ENCODE peak calls at places on chromosomes 7 and 10, in seven cellular contexts. One of them, this sample, is unnamed.

GRCh38 chr10:48572414-48572813 is 32.5 kb downstream of the ARHGAP22 start:
- DNase-seq in IMR-90: peak
- DNase-seq in mammary epithelial cell: peak
- DNase-seq in fibroblast of mammary gland: peak
- DNase-seq in astrocyte: peak
- DNase-seq in psoas muscle: no peak
- DNase-seq in AG10803: peak
- DNase-seq in this sample: peak

GRCh38 chr10:31242902-31243301 is 76.1 kb upstream of the ZEB1 start:
- DNase-seq in IMR-90: peak
- DNase-seq in mammary epithelial cell: peak
- DNase-seq in fibroblast of mammary gland: peak
- DNase-seq in astrocyte: peak
- DNase-seq in psoas muscle: peak
- DNase-seq in AG10803: peak
- DNase-seq in this sample: peak

GRCh38 chr10:121927841-121928527 is at the start of gene ATE1:
- DNase-seq in IMR-90: peak
- DNase-seq in mammary epithelial cell: peak
- DNase-seq in fibroblast of mammary gland: peak
- DNase-seq in astrocyte: peak
- DNase-seq in psoas muscle: peak
- DNase-seq in AG10803: peak
- DNase-seq in this sample: peak

GRCh38 chr7:128404826-128405344 is 4.9 kb downstream of the IMPDH1 start:
- DNase-seq in IMR-90: peak
- DNase-seq in mammary epithelial cell: peak
- DNase-seq in fibroblast of mammary gland: peak
- DNase-seq in astrocyte: no peak
- DNase-seq in psoas muscle: no peak
- DNase-seq in AG10803: peak
- DNase-seq in this sample: peak

GRCh38 chr10:70283445-70284399 is at the start of gene NPFFR1:
- DNase-seq in IMR-90: no peak
- DNase-seq in mammary epithelial cell: no peak
- DNase-seq in fibroblast of mammary gland: no peak
- DNase-seq in astrocyte: no peak
- DNase-seq in psoas muscle: no peak
- DNase-seq in AG10803: no peak
- DNase-seq in this sample: no peak

GRCh38 chr10:23399701-23400144 is 39.2 kb upstream of the OTUD1 start:
- DNase-seq in IMR-90: peak
- DNase-seq in mammary epithelial cell: peak
- DNase-seq in fibroblast of mammary gland: peak
- DNase-seq in astrocyte: peak
- DNase-seq in psoas muscle: peak
- DNase-seq in AG10803: peak
- DNase-seq in this sample: peak

GRCh38 chr10:106573106-106573505 is 591.4 kb downstream of the SORCS1 start:
- DNase-seq in IMR-90: peak
- DNase-seq in mammary epithelial cell: peak
- DNase-seq in fibroblast of mammary gland: peak
- DNase-seq in astrocyte: peak
- DNase-seq in psoas muscle: no peak
- DNase-seq in AG10803: peak
- DNase-seq in this sample: peak

GRCh38 chr7:114085313-114085591 is 166.4 kb upstream of the PPP1R3A start:
- DNase-seq in IMR-90: no peak
- DNase-seq in mammary epithelial cell: peak
- DNase-seq in fibroblast of mammary gland: no peak
- DNase-seq in astrocyte: no peak
- DNase-seq in psoas muscle: no peak
- DNase-seq in AG10803: no peak
- DNase-seq in this sample: no peak

GRCh38 chr7:77447616-77448015 is 31.5 kb upstream of the GSAP start:
- DNase-seq in IMR-90: no peak
- DNase-seq in mammary epithelial cell: no peak
- DNase-seq in fibroblast of mammary gland: no peak
- DNase-seq in astrocyte: no peak
- DNase-seq in psoas muscle: no peak
- DNase-seq in AG10803: no peak
- DNase-seq in this sample: no peak

DNA sequence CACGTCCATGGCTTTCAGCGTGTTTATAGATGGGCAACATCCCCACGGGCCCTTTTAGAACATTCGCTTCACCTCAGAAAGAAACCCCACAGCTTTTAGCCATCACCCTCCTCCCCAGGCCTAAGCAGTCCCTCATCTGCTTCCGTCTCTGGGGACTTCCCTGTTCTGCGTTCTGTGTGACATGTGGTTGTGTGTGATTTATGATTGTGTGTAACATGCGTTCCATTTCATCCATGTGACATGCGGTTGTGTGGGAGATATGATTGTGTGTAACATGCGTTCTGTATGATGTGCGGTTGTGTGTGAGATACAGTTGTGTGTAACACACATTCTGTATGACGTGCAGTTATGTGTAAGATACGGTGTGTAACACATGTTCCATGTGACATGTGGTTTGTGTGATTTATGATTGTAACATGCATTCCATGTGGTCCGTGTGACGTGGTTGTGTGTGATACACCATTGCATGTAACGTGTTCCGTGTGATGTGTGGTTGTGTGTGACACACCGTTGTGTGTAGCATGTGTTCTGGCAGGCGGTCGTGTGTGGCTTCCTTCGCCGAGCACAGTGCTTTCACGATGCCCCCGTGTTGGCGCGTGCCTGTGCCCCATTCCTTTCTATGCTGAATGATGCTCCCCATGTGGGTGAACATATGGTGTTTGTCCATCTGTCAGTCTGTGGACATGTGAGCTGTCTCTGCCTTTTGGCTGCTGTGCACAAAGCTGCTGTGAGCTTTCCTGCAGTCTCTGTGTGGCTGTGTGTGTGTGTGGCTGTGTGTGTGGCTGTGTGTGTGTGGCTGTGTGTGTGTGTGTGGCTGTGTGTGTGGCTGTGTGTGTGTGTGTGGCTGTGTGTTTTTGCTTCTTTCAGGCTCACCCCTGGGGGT is 26.2 kb downstream of the PWWP2B start:
- DNase-seq in IMR-90: no peak
- DNase-seq in mammary epithelial cell: no peak
- DNase-seq in fibroblast of mammary gland: no peak
- DNase-seq in astrocyte: no peak
- DNase-seq in psoas muscle: no peak
- DNase-seq in AG10803: peak
- DNase-seq in this sample: peak
- TF ChIP-seq CTCF in IMR-90: no peak
- TF ChIP-seq CTCF in mammary epithelial cell: no peak
- TF ChIP-seq CTCF in fibroblast of mammary gland: no peak
- TF ChIP-seq CTCF in astrocyte: no peak
- TF ChIP-seq CTCF in psoas muscle: no peak
- TF ChIP-seq CTCF in AG10803: no peak
- TF ChIP-seq CTCF in this sample: no peak

GRCh38 chr7:33886100-33886623 is 19.2 kb upstream of the BMPER start:
- DNase-seq in IMR-90: peak
- DNase-seq in mammary epithelial cell: no peak
- DNase-seq in fibroblast of mammary gland: peak
- DNase-seq in astrocyte: no peak
- DNase-seq in psoas muscle: no peak
- DNase-seq in AG10803: no peak
- DNase-seq in this sample: peak
- TF ChIP-seq CTCF in IMR-90: peak
- TF ChIP-seq CTCF in mammary epithelial cell: peak
- TF ChIP-seq CTCF in fibroblast of mammary gland: peak
- TF ChIP-seq CTCF in astrocyte: peak
- TF ChIP-seq CTCF in psoas muscle: no peak
- TF ChIP-seq CTCF in AG10803: no peak
- TF ChIP-seq CTCF in this sample: peak

DNA sequence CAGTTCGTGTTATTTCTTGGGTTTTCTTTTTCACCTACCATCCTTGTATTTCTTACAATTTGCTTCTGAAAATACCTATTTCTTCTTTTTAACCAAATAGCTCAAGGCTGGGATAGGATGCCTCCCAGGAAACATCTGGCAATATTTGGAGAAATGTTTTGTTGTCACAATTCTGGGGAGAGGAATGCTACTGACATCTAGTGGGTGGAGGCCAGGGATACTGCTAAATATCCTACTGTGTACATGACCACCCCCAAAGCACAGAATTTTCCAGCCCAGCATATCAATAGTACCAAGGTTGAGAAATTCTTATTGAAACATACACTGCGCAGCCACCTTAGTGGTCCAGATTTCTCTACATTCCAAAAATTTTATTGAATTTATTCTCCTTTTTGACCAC is 55.5 kb downstream of the CNTNAP2 start:
- DNase-seq in IMR-90: no peak
- DNase-seq in mammary epithelial cell: no peak
- DNase-seq in fibroblast of mammary gland: peak
- DNase-seq in astrocyte: no peak
- DNase-seq in psoas muscle: no peak
- DNase-seq in AG10803: no peak
- DNase-seq in this sample: no peak
- TF ChIP-seq CTCF in IMR-90: no peak
- TF ChIP-seq CTCF in mammary epithelial cell: no peak
- TF ChIP-seq CTCF in fibroblast of mammary gland: no peak
- TF ChIP-seq CTCF in astrocyte: no peak
- TF ChIP-seq CTCF in psoas muscle: no peak
- TF ChIP-seq CTCF in AG10803: no peak
- TF ChIP-seq CTCF in this sample: no peak

DNA sequence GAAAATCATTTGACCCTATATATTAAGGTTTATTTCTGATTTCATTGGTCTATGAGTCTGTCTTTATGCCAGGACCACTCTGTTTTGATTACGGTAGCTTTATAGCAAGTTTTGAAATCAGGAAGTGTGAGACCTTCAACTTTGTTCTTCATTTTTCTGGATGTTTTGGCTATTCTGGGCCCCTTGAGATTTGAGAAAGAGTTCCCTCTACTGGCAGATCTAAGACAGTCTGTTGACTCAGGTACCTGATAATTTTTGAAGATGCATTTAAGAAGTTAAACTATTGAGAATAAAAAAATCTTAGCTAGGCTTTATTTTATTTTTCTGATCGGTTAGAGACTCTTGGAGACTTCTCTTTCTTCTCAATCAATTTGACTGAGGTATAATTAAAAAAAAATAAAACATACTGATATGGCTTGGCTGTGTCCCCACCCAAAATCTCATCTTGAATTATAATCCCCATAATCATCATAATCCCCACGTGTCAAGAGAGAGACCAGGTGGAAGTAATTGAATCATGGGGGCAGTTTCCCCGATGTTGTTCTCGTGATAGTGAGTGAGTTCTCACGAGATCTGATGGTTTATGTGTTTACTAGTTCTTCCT is 209.2 kb downstream of the SNX10 start:
- DNase-seq in IMR-90: peak
- DNase-seq in mammary epithelial cell: peak
- DNase-seq in fibroblast of mammary gland: peak
- DNase-seq in astrocyte: peak
- DNase-seq in psoas muscle: no peak
- DNase-seq in AG10803: peak
- DNase-seq in this sample: peak
- TF ChIP-seq CTCF in IMR-90: peak
- TF ChIP-seq CTCF in mammary epithelial cell: peak
- TF ChIP-seq CTCF in fibroblast of mammary gland: peak
- TF ChIP-seq CTCF in astrocyte: peak
- TF ChIP-seq CTCF in psoas muscle: peak
- TF ChIP-seq CTCF in AG10803: peak
- TF ChIP-seq CTCF in this sample: peak

DNA sequence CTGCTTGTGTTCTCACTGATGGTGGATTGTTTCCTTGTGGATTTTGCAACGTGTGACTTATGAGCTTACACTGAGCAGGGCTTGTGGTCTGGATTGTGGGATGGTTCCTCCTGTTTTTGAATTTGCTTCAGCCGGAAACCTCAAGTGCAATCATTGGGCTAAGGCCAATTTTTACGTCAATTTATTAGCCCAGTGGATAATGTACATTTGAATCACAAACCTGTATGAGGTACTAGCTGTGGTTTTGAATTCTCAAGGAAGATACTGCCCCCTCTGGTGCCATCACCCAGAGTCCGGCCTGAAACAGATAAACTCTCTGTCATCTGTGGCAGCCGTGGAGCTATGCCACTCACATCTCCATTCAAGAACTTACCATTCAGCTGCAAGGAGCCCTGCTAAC is 7.3 kb upstream of the ZNF777 start:
- DNase-seq in IMR-90: no peak
- DNase-seq in mammary epithelial cell: peak
- DNase-seq in fibroblast of mammary gland: peak
- DNase-seq in astrocyte: peak
- DNase-seq in psoas muscle: no peak
- DNase-seq in AG10803: peak
- DNase-seq in this sample: no peak
- TF ChIP-seq CTCF in IMR-90: no peak
- TF ChIP-seq CTCF in mammary epithelial cell: no peak
- TF ChIP-seq CTCF in fibroblast of mammary gland: peak
- TF ChIP-seq CTCF in astrocyte: no peak
- TF ChIP-seq CTCF in psoas muscle: no peak
- TF ChIP-seq CTCF in AG10803: no peak
- TF ChIP-seq CTCF in this sample: no peak

DNA sequence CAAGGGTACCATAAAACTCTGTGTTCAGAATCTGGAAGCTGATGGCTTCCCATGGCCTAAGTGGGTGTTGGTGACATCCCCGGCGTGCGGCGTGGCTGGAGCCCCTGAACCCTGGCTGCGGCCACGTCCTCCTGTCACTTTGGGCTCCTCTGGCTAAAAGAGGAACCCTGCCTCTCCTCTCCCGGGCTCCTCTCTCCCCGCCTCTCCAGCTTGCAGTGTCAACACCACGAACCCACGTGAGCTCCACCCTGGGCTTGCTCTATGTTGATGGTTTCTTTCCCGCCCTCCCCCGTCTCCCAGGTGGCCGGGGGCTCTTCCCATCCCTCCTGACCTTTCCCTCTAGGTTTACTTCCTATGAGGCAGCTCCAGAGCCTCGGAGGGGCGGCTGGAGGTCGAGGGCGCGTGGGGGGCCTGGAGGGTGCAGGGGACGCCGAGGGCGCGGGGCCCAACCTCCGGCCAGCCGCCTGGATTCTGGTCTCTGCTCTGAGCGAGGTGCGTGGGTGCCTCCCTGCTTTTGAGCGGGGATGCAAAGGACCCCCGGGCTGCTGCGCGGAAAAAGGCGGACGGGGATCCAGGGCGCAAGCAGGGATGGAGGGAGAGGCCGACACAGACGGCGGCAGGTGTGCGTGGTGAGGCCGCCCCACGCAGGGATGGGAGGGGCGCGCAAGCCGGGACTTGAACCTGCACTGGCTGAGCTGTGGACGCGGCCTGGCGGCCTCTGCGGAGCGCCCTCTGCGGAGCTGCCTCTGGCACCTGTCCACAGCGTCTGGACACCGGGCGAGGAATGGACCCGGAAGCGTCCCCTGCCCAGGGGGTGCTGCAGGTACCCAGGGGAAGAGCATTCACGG is 115.5 kb upstream of the DIP2C start:
- DNase-seq in IMR-90: no peak
- DNase-seq in mammary epithelial cell: no peak
- DNase-seq in fibroblast of mammary gland: no peak
- DNase-seq in astrocyte: no peak
- DNase-seq in psoas muscle: no peak
- DNase-seq in AG10803: no peak
- DNase-seq in this sample: no peak
- TF ChIP-seq CTCF in IMR-90: no peak
- TF ChIP-seq CTCF in mammary epithelial cell: no peak
- TF ChIP-seq CTCF in fibroblast of mammary gland: no peak
- TF ChIP-seq CTCF in astrocyte: no peak
- TF ChIP-seq CTCF in psoas muscle: no peak
- TF ChIP-seq CTCF in AG10803: no peak
- TF ChIP-seq CTCF in this sample: no peak

GRCh38 chr10:109018892-109019507 is 904.3 kb downstream of the XPNPEP1 start:
- DNase-seq in IMR-90: no peak
- DNase-seq in mammary epithelial cell: peak
- DNase-seq in fibroblast of mammary gland: peak
- DNase-seq in astrocyte: no peak
- DNase-seq in psoas muscle: no peak
- DNase-seq in AG10803: peak
- DNase-seq in this sample: no peak
- TF ChIP-seq CTCF in IMR-90: peak
- TF ChIP-seq CTCF in mammary epithelial cell: no peak
- TF ChIP-seq CTCF in fibroblast of mammary gland: peak
- TF ChIP-seq CTCF in astrocyte: no peak
- TF ChIP-seq CTCF in psoas muscle: no peak
- TF ChIP-seq CTCF in AG10803: peak
- TF ChIP-seq CTCF in this sample: no peak

This sample was measured in foreskin fibroblast.